ENCODE peak calls at places on chromosomes 6 and 20, in five cellular contexts. J, T, N, Q and L are unnamed samples.

GRCh38 chr6:75290558-75290957 is 6.0 kb upstream of the TMEM30A start:
- DNase-seq in J (no peak), T (peak), N (no peak), Q (peak), L (no peak)

GRCh38 chr20:10551732-10552724 is 116.9 kb downstream of the SLX4IP start:
- DNase-seq in J (no peak), T (peak), N (no peak), Q (peak), L (no peak)

GRCh38 chr6:26223677-26224546 is 136.7 kb downstream of the HFE start:
- DNase-seq in J (peak), T (peak), N (peak), Q (peak), L (peak)

GRCh38 chr20:2756056-2756611 is 44.3 kb downstream of the CPXM1 start:
- DNase-seq in J (no peak), T (peak), N (no peak), Q (no peak), L (peak)

GRCh38 chr6:12353731-12354130 is 63.6 kb downstream of the EDN1 start:
- DNase-seq in J (no peak), T (no peak), N (no peak), Q (no peak), L (no peak)

GRCh38 chr6:21595265-21595950 is 1.9 kb downstream of the SOX4 start:
- DNase-seq in J (no peak), T (peak), N (peak), Q (no peak), L (no peak)

GRCh38 chr6:169557887-169558286 is 143.9 kb downstream of the WDR27 start:
- DNase-seq in J (no peak), T (no peak), N (no peak), Q (no peak), L (no peak)

GRCh38 chr20:21808863-21809664 is 103.6 kb downstream of the PAX1 start:
- DNase-seq in J (no peak), T (peak), N (no peak), Q (no peak), L (no peak)